ENCODE peak calls at places on chromosomes 5 and 9, in five cellular contexts. One of them, this sample, is unnamed.

GRCh38 chr9:119873877-119874276 is 504.6 kb upstream of the BRINP1 start:
- DNase-seq in nucleus accumbens: no peak
- DNase-seq in AG04449: no peak
- DNase-seq in fibroblast of mammary gland: no peak
- DNase-seq in tibial artery: no peak
- DNase-seq in this sample: no peak

GRCh38 chr5:102895223-102895622 is 140.1 kb downstream of the PAM start:
- DNase-seq in nucleus accumbens: no peak
- DNase-seq in tibial artery: no peak
- DNase-seq in AG04449: no peak
- DNase-seq in fibroblast of mammary gland: no peak
- DNase-seq in this sample: no peak

GRCh38 chr5:58184910-58185309 is 275.0 kb downstream of the PLK2 start:
- DNase-seq in tibial artery: no peak
- DNase-seq in nucleus accumbens: no peak
- DNase-seq in AG04449: no peak
- DNase-seq in fibroblast of mammary gland: peak; percentile 43
- DNase-seq in this sample: no peak

GRCh38 chr5:62938927-62939326 is 360.3 kb downstream of the LRRC70 start:
- DNase-seq in AG04449: no peak
- DNase-seq in fibroblast of mammary gland: no peak
- DNase-seq in nucleus accumbens: no peak
- DNase-seq in tibial artery: no peak
- DNase-seq in this sample: no peak

GRCh38 chr5:127290019-127290945 is at the start of gene MEGF10:
- DNase-seq in AG04449: no peak
- DNase-seq in nucleus accumbens: peak; percentile 60
- DNase-seq in tibial artery: no peak
- DNase-seq in fibroblast of mammary gland: peak; percentile 44
- DNase-seq in this sample: no peak

GRCh38 chr5:158857376-158857775 is 242.3 kb downstream of the EBF1 start:
- DNase-seq in fibroblast of mammary gland: no peak
- DNase-seq in tibial artery: no peak
- DNase-seq in nucleus accumbens: no peak
- DNase-seq in AG04449: peak; percentile 42
- DNase-seq in this sample: no peak

GRCh38 chr5:120544043-120544442 is 79.9 kb downstream of the PRR16 start:
- DNase-seq in fibroblast of mammary gland: peak; percentile 26
- DNase-seq in nucleus accumbens: no peak
- DNase-seq in tibial artery: no peak
- DNase-seq in AG04449: no peak
- DNase-seq in this sample: no peak

GRCh38 chr5:150131978-150132694 is 23.5 kb downstream of the PDGFRB start:
- DNase-seq in tibial artery: peak; percentile 86
- DNase-seq in AG04449: no peak
- DNase-seq in fibroblast of mammary gland: peak; percentile 75
- DNase-seq in nucleus accumbens: no peak
- DNase-seq in this sample: no peak

GRCh38 chr5:2998106-2998505 is 246.6 kb upstream of the IRX2 start:
- DNase-seq in tibial artery: no peak
- DNase-seq in nucleus accumbens: no peak
- DNase-seq in fibroblast of mammary gland: no peak
- DNase-seq in AG04449: no peak
- DNase-seq in this sample: no peak

GRCh38 chr5:21654-22233 is 70.2 kb upstream of the PLEKHG4B start:
- DNase-seq in tibial artery: no peak
- DNase-seq in AG04449: no peak
- DNase-seq in fibroblast of mammary gland: peak; percentile 17
- DNase-seq in nucleus accumbens: no peak
- DNase-seq in this sample: no peak

GRCh38 chr9:13437898-13438297 is 158.4 kb upstream of the MPDZ start:
- DNase-seq in nucleus accumbens: no peak
- DNase-seq in AG04449: no peak
- DNase-seq in fibroblast of mammary gland: no peak
- DNase-seq in tibial artery: no peak
- DNase-seq in this sample: no peak

GRCh38 chr5:91291628-91292569 is 91.2 kb downstream of the ARRDC3 start:
- DNase-seq in tibial artery: no peak
- DNase-seq in nucleus accumbens: no peak
- DNase-seq in fibroblast of mammary gland: no peak
- DNase-seq in AG04449: no peak
- DNase-seq in this sample: no peak

GRCh38 chr9:135478858-135479468 is 619 bp upstream of the PPP1R26 start:
- DNase-seq in tibial artery: no peak
- DNase-seq in nucleus accumbens: peak; percentile 15
- DNase-seq in fibroblast of mammary gland: peak; percentile 11
- DNase-seq in AG04449: no peak
- DNase-seq in this sample: no peak

GRCh38 chr5:54443264-54443663 is 12.2 kb upstream of the HSPB3 start:
- DNase-seq in nucleus accumbens: no peak
- DNase-seq in tibial artery: no peak
- DNase-seq in fibroblast of mammary gland: peak; percentile 65
- DNase-seq in AG04449: no peak
- DNase-seq in this sample: no peak

GRCh38 chr5:87912419-87912818 is 356.2 kb downstream of the TMEM161B start:
- DNase-seq in nucleus accumbens: no peak
- DNase-seq in tibial artery: no peak
- DNase-seq in fibroblast of mammary gland: no peak
- DNase-seq in AG04449: no peak
- DNase-seq in this sample: no peak

GRCh38 chr5:91212336-91213092 is 170.6 kb downstream of the ARRDC3 start:
- DNase-seq in nucleus accumbens: no peak
- DNase-seq in AG04449: peak; percentile 73
- DNase-seq in tibial artery: no peak
- DNase-seq in fibroblast of mammary gland: peak; percentile 99
- DNase-seq in this sample: no peak

GRCh38 chr5:34944460-34945047 is 15.2 kb downstream of the DNAJC21 start:
- DNase-seq in tibial artery: no peak
- DNase-seq in fibroblast of mammary gland: no peak
- DNase-seq in AG04449: no peak
- DNase-seq in nucleus accumbens: no peak
- DNase-seq in this sample: no peak